ENCODE peak calls at places on chromosome 5, in six cellular contexts. V, K, I, E, X and Q are unnamed samples. For H3K4me1, the result is how much of the 10 kb centered on the place peaks cover.

GRCh38 chr5:149605998-149606721 is 24.9 kb downstream of the ARHGEF37 start:
- DNase-seq in X (peak), K (no peak), V (peak), E (no peak), I (no peak), Q (no peak)

GRCh38 chr5:7742241-7742656 is 108.7 kb downstream of the CFAP90 start:
- DNase-seq in X (no peak), E (no peak), K (no peak), I (no peak), V (peak), Q (no peak)

GRCh38 chr5:158880514-158881001 is 219.2 kb downstream of the EBF1 start:
- DNase-seq in E (no peak), K (no peak), X (peak), I (no peak), V (no peak), Q (no peak)

GRCh38 chr5:38265546-38266179 is 7.3 kb downstream of the EGFLAM start:
- DNase-seq in I (no peak), X (peak), V (peak), K (no peak), E (peak), Q (peak)

GRCh38 chr5:103364074-103364473 is 105.5 kb downstream of the MACIR start:
- DNase-seq in X (no peak), K (no peak), V (peak), E (no peak), I (no peak), Q (no peak)

GRCh38 chr5:127754727-127755126 is 51.5 kb downstream of the CCDC192 start:
- DNase-seq in E (no peak), X (no peak), V (no peak), K (no peak), I (no peak), Q (no peak)

GRCh38 chr5:6483880-6484382 is 35.3 kb downstream of the UBE2QL1 start:
- DNase-seq in V (no peak), K (no peak), I (no peak), X (no peak), E (no peak), Q (no peak)

GRCh38 chr5:72121753-72122445 is 14.6 kb downstream of the MAP1B start:
- DNase-seq in I (no peak), K (no peak), E (no peak), V (no peak), X (no peak), Q (no peak)

GRCh38 chr5:170571885-170572284 is 68.1 kb downstream of the KCNIP1 start:
- DNase-seq in I (no peak), V (no peak), X (no peak), K (no peak), E (no peak), Q (no peak)

GRCh38 chr5:73605223-73606087 is 20.5 kb upstream of the ARHGEF28 start:
- DNase-seq in V (peak), K (no peak), I (no peak), E (no peak), X (no peak), Q (no peak)

GRCh38 chr5:139633295-139634027 is 14.7 kb upstream of the CXXC5 start:
- DNase-seq in V (peak), I (peak), K (peak), X (peak), E (no peak), Q (peak)

DNA sequence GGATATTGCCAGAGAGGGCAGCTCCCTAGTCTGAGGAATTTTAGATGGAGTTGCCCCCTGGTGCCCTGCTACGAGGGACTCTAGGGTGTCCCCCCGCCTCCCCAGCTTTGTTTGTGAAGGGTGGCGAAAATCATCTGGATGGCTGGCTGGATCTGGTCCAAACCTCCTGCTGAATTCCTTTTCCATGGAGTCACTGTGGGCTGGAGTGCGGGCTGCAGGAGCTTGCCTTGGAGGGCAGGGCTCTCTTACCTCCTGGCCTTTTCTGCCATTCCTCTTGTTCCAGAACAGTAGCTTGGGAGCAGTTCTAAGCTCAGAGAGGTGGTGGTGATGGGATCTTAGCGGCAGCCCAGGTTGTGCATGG is 2.1 kb downstream of the SYNPO start:
- DNase-seq in V (peak), E (peak), K (no peak), X (peak), I (peak), Q (no peak)
- H3K4me1 ChIP-seq in V (half or more), E (under half), K (under half), X (half or more), I (under half), Q (under half)

GRCh38 chr5:124649548-124650501 is 96.6 kb downstream of the ZNF608 start:
- DNase-seq in X (peak), E (no peak), I (peak), V (peak), K (peak), Q (peak)

GRCh38 chr5:124645396-124645795 is 101.0 kb downstream of the ZNF608 start:
- DNase-seq in V (peak), E (no peak), K (no peak), I (no peak), X (no peak), Q (no peak)

GRCh38 chr5:124644582-124644981 is 101.9 kb downstream of the ZNF608 start:
- DNase-seq in X (no peak), K (no peak), V (no peak), I (no peak), E (no peak), Q (no peak)

GRCh38 chr5:124648902-124649467 is 97.5 kb downstream of the ZNF608 start:
- DNase-seq in I (no peak), K (no peak), V (no peak), X (no peak), E (no peak), Q (no peak)

GRCh38 chr5:124647393-124647792 is 99.0 kb downstream of the ZNF608 start:
- DNase-seq in V (no peak), K (no peak), E (no peak), I (no peak), X (no peak), Q (no peak)
- H3K4me1 ChIP-seq in V (half or more), K (under half), E (under half), I (under half), X (under half), Q (under half)

DNA sequence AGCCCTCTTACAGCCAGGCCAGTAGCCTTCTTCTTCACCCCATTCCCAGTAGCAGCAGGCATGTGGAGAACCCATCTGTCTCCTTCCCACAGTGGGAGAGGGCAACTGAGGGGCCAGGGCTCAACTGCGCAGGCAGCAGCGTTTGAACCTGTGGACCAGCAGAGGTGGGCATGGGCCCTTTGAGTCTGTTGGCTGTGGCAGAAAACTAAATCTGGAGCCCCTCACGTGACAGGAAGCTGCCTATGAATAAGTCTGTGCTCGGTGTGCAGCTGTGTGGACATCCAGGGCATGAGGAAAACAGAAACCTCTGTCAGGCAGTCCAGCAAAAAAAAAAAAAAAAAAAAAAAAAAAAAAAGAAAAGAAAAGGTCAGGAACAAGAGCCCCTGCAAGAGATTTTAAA is 189.2 kb upstream of the NR3C1 start:
- DNase-seq in K (no peak), X (peak), I (no peak), E (no peak), V (no peak), Q (no peak)
- H3K4me1 ChIP-seq in K (under half), X (under half), I (under half), E (under half), V (under half), Q (under half)

GRCh38 chr5:14250094-14250777 is 107.1 kb downstream of the TRIO start:
- DNase-seq in X (peak), K (no peak), E (peak), I (peak), V (peak), Q (no peak)

GRCh38 chr5:14252793-14253192 is 109.7 kb downstream of the TRIO start:
- DNase-seq in I (no peak), V (no peak), K (no peak), E (no peak), X (no peak), Q (no peak)

GRCh38 chr5:14251733-14252132 is 108.6 kb downstream of the TRIO start:
- DNase-seq in V (no peak), I (no peak), K (no peak), E (no peak), X (no peak), Q (no peak)

GRCh38 chr5:14249258-14250093 is 106.3 kb downstream of the TRIO start:
- DNase-seq in X (no peak), I (no peak), E (no peak), V (no peak), K (no peak), Q (no peak)

GRCh38 chr5:14250778-14251711 is 107.9 kb downstream of the TRIO start:
- DNase-seq in E (no peak), K (no peak), I (no peak), X (no peak), V (no peak), Q (no peak)
- H3K4me1 ChIP-seq in E (under half), K (under half), I (under half), X (under half), V (under half), Q (under half)

DNA sequence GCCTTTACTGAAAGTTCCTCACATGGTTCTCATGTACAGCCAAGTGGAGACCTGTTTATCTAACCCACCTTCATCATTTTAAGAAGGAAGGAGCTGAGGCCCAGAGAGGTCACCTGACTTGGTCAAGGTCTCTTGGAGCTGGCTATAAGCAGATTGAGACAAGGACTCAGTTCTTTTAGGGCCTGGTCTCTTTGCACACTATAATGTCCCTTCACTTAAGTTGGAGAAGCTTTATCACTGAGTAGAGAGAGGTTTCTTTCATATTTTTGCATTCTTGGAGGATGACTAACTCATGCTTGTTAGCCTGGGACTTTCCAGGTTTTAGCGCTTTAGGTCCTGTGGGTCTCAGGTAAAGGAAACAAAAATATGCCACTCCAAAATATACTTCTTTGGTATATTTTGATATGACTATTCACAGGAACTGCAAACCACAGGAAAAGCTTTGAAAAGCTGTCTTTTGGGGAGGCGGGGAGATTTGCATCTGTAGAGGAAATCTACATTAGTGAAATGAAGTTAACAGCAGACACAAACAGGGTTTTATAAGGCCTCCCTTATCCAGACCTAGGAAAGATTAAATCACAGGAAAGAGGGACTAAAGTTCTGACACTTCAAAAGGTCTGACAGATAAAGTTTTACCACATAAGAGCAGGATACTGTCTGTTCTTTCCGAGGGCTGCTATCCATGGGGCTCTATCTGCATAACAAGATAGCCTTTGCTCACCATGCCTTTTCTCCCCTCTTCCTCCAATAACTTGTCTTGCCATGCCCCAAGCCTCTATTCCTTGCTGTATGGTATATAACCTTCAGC is 95.8 kb upstream of the ANKRD55 start:
- DNase-seq in V (peak), X (peak), E (no peak), I (no peak), K (peak), Q (peak)
- H3K4me1 ChIP-seq in V (under half), X (under half), E (under half), I (under half), K (half or more), Q (under half)

GRCh38 chr5:172441262-172441751 is 13.0 kb downstream of the SH3PXD2B start:
- DNase-seq in X (no peak), I (peak), E (no peak), V (no peak), K (no peak), Q (no peak)
- H3K4me1 ChIP-seq in X (under half), I (under half), E (under half), V (under half), K (under half), Q (under half)